ENCODE peak calls at places on chromosomes 4 and X, in seven cellular contexts. O is activated T-cell treated with anti-CD3 and anti-CD28 coated beads for 1 hour; D is SJSA1; K is ACHN; W is CD4-positive, alpha-beta T cell; F is uterus; J is stomach. Z is an unnamed sample.

GRCh38 chr4:8532245-8532781 is 47.9 kb upstream of the GPR78 start:
- DNase-seq in O (no peak), D (no peak), K (no peak), W (no peak), F (no peak), J (no peak), Z (no peak)

GRCh38 chr4:61921890-61922289 is 721.8 kb downstream of the ADGRL3 start:
- DNase-seq in O (no peak), D (no peak), K (no peak), W (no peak), F (no peak), J (no peak), Z (no peak)

GRCh38 chr4:8281519-8282133 is 12.1 kb downstream of the HTRA3 start:
- DNase-seq in O (no peak), D (no peak), K (no peak), W (no peak), F (peak), J (no peak), Z (no peak)

GRCh38 chrX:19881559-19881958 is 5.8 kb downstream of the SH3KBP1 start:
- DNase-seq in O (no peak), D (no peak), K (no peak), W (no peak), F (no peak), J (no peak), Z (no peak)

GRCh38 chr4:158826882-158827281 is 58.1 kb downstream of the FNIP2 start:
- DNase-seq in O (no peak), D (no peak), K (no peak), W (no peak), F (no peak), J (peak), Z (no peak)

GRCh38 chrX:9311411-9312160 is 153.3 kb upstream of the TBL1X start:
- DNase-seq in O (no peak), D (no peak), K (no peak), W (no peak), F (no peak), J (no peak), Z (no peak)

GRCh38 chrX:136457303-136457917 is 30.3 kb upstream of the BRS3 start:
- DNase-seq in O (no peak), D (no peak), K (no peak), W (no peak), F (no peak), J (no peak), Z (no peak)

GRCh38 chrX:40041915-40042314 is 55.8 kb downstream of the BCOR start:
- DNase-seq in O (no peak), D (no peak), K (no peak), W (no peak), F (no peak), J (no peak), Z (no peak)

GRCh38 chr4:37928896-37929537 is 31.2 kb upstream of the PTTG2 start:
- DNase-seq in O (no peak), D (peak), K (no peak), W (no peak), F (no peak), J (no peak), Z (no peak)

GRCh38 chr4:176794151-176794550 is 1.4 kb upstream of the VEGFC start:
- DNase-seq in O (no peak), D (peak), K (no peak), W (no peak), F (no peak), J (no peak), Z (no peak)

GRCh38 chrX:101025126-101025525 is 26.8 kb downstream of the TRMT2B start:
- DNase-seq in O (no peak), D (no peak), K (no peak), W (no peak), F (no peak), J (no peak), Z (no peak)

GRCh38 chrX:154483325-154483724 is 3.1 kb downstream of the UBL4A start:
- DNase-seq in O (no peak), D (no peak), K (no peak), W (no peak), F (no peak), J (no peak), Z (no peak)

GRCh38 chr4:154329268-154329858 is 162.2 kb downstream of the DCHS2 start:
- DNase-seq in O (no peak), D (no peak), K (peak), W (no peak), F (peak), J (no peak), Z (no peak)

GRCh38 chr4:33837043-33837442 is 2407.3 kb downstream of the ARAP2 start:
- DNase-seq in O (no peak), D (peak), K (peak), W (no peak), F (no peak), J (no peak), Z (no peak)

GRCh38 chr4:167176723-167177367 is 57.4 kb downstream of the SPOCK3 start:
- DNase-seq in O (no peak), D (no peak), K (no peak), W (no peak), F (no peak), J (no peak), Z (no peak)

GRCh38 chrX:126238220-126238619 is 72.1 kb upstream of the DCAF12L2 start:
- DNase-seq in O (no peak), D (no peak), K (no peak), W (no peak), F (no peak), J (no peak), Z (no peak)

GRCh38 chr4:53706422-53707032 is 115.2 kb upstream of the LNX1 start:
- DNase-seq in O (no peak), D (peak), K (peak), W (no peak), F (no peak), J (no peak), Z (no peak)

GRCh38 chr4:6546681-6547447 is 28.1 kb upstream of the MAN2B2 start:
- DNase-seq in O (peak), D (peak), K (peak), W (peak), F (no peak), J (peak), Z (peak)

GRCh38 chr4:110196871-110197420 is 1.5 kb downstream of the ELOVL6 start:
- DNase-seq in O (peak), D (peak), K (no peak), W (peak), F (no peak), J (peak), Z (peak)

GRCh38 chr4:72505314-72505744 is 63.7 kb downstream of the ADAMTS3 start:
- DNase-seq in O (no peak), D (peak), K (peak), W (no peak), F (no peak), J (no peak), Z (no peak)

GRCh38 chr4:119585771-119586170 is 42.8 kb downstream of the PDE5A start:
- DNase-seq in O (no peak), D (no peak), K (peak), W (no peak), F (no peak), J (no peak), Z (no peak)

GRCh38 chrX:116232833-116233232 is 62.3 kb downstream of the AGTR2 start:
- DNase-seq in O (no peak), D (peak), K (no peak), W (no peak), F (no peak), J (no peak), Z (no peak)

GRCh38 chr4:71538528-71538927 is 199.7 kb downstream of the SLC4A4 start:
- DNase-seq in O (no peak), D (no peak), K (no peak), W (no peak), F (no peak), J (no peak), Z (no peak)

GRCh38 chr4:97013309-97014106 is 1129.8 kb downstream of the STPG2 start:
- DNase-seq in O (no peak), D (no peak), K (peak), W (no peak), F (no peak), J (no peak), Z (no peak)

GRCh38 chr4:94434505-94434904 is 17.2 kb upstream of the PDLIM5 start:
- DNase-seq in O (no peak), D (no peak), K (no peak), W (no peak), F (no peak), J (no peak), Z (no peak)

GRCh38 chr4:38688676-38689355 is 24.8 kb downstream of the KLF3 start:
- DNase-seq in O (no peak), D (no peak), K (no peak), W (no peak), F (no peak), J (no peak), Z (no peak)

GRCh38 chrX:47169726-47170515 is 23.7 kb upstream of the UBA1 start:
- DNase-seq in O (no peak), D (no peak), K (no peak), W (no peak), F (peak), J (peak), Z (no peak)

GRCh38 chrX:54920610-54921426 is at the start of gene TRO:
- DNase-seq in O (no peak), D (peak), K (peak), W (no peak), F (peak), J (no peak), Z (no peak)

GRCh38 chr4:91113130-91113706 is 986.0 kb downstream of the CCSER1 start:
- DNase-seq in O (no peak), D (no peak), K (peak), W (no peak), F (no peak), J (no peak), Z (no peak)

GRCh38 chrX:48045410-48046311 is 25.8 kb downstream of the ZNF630 start:
- DNase-seq in O (no peak), D (peak), K (no peak), W (no peak), F (peak), J (no peak), Z (no peak)

GRCh38 chrX:68304602-68305001 is 128.7 kb downstream of the OPHN1 start:
- DNase-seq in O (no peak), D (no peak), K (no peak), W (no peak), F (no peak), J (no peak), Z (no peak)

GRCh38 chr4:20265726-20266125 is 14.0 kb downstream of the SLIT2 start:
- DNase-seq in O (no peak), D (no peak), K (no peak), W (no peak), F (no peak), J (no peak), Z (no peak)

GRCh38 chr4:174218127-174218790 is 65.2 kb downstream of the FBXO8 start:
- DNase-seq in O (no peak), D (no peak), K (no peak), W (no peak), F (no peak), J (no peak), Z (no peak)

Z was measured in stimulated activated CD8-positive, alpha-beta memory T cell treated with anti-CD3 and anti-CD28 coated beads, Interleukin-4, amount 100 ng/mL, for 4 hours.